ENCODE peak calls at places on chromosomes 7 and 10, in four cellular contexts. One of them, this sample, is unnamed.

GRCh38 chr7:286278-286677 is 3.7 kb upstream of the FOXL3 start:
- DNase-seq in hepatocyte: no peak
- DNase-seq in A549: no peak
- DNase-seq in B cell: no peak
- DNase-seq in this sample: no peak

GRCh38 chr10:129057856-129058663 is 409.0 kb upstream of the MGMT start:
- DNase-seq in hepatocyte: no peak
- DNase-seq in A549: no peak
- DNase-seq in B cell: no peak
- DNase-seq in this sample: no peak

GRCh38 chr7:108568801-108569380 is 615 bp downstream of the THAP5 start:
- DNase-seq in hepatocyte: no peak
- DNase-seq in A549: peak; percentile 6
- DNase-seq in B cell: no peak
- DNase-seq in this sample: no peak

GRCh38 chr7:93663561-93664299 is 89.2 kb upstream of the CALCR start:
- DNase-seq in hepatocyte: no peak
- DNase-seq in A549: no peak
- DNase-seq in B cell: no peak
- DNase-seq in this sample: no peak

GRCh38 chr7:112350596-112350995 is 99.7 kb upstream of the IFRD1 start:
- DNase-seq in hepatocyte: no peak
- DNase-seq in A549: no peak
- DNase-seq in B cell: no peak
- DNase-seq in this sample: no peak

GRCh38 chr10:88473989-88474883 is 108.9 kb downstream of the RNLS start:
- DNase-seq in hepatocyte: no peak
- DNase-seq in A549: no peak
- DNase-seq in B cell: no peak
- DNase-seq in this sample: no peak

GRCh38 chr10:28891058-28891713 is 213.9 kb downstream of the BAMBI start:
- DNase-seq in hepatocyte: no peak
- DNase-seq in A549: no peak
- DNase-seq in B cell: no peak
- DNase-seq in this sample: no peak

GRCh38 chr7:64611717-64612116 is 48.8 kb upstream of the ZNF680 start:
- DNase-seq in hepatocyte: no peak
- DNase-seq in A549: no peak
- DNase-seq in B cell: no peak
- DNase-seq in this sample: no peak

GRCh38 chr10:94627511-94627910 is 56.0 kb upstream of the CYP2C18 start:
- DNase-seq in hepatocyte: no peak
- DNase-seq in A549: no peak
- DNase-seq in B cell: no peak
- DNase-seq in this sample: no peak

GRCh38 chr7:26399309-26399610 is 107.6 kb downstream of the SNX10 start:
- DNase-seq in hepatocyte: peak; percentile 39
- DNase-seq in A549: peak; percentile 34
- DNase-seq in B cell: no peak
- DNase-seq in this sample: no peak
- TF ChIP-seq CTCF in hepatocyte: peak; percentile 24
- TF ChIP-seq CTCF in A549: peak; percentile 28
- TF ChIP-seq CTCF in B cell: no peak
- TF ChIP-seq CTCF in this sample: no peak

DNA sequence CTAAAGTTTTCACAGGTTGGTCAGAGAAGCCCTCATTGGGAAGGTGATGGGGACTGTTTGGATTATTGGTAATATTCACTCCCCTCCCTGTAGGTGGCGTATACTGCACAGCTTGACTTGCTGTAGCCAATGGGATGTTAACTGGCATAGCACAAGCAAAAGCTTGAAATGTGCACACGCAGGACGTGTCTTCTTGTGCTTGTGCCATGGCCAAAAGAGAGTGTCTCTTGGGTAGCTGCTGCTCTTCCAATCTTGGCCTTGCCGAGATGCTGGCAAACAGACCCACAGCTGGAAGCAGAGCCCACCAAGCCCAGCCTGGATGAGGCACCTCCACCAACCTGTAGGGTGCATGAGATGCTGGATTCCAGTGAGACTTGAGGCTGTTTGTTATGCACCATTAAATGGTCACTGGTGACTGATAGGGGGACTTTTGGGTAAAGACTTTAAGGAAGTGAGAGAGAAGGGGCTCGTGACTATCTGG is 266.0 kb downstream of the GRID1 start:
- DNase-seq in hepatocyte: peak; percentile 42
- DNase-seq in A549: peak; percentile 58
- DNase-seq in B cell: no peak
- DNase-seq in this sample: peak; percentile 57
- TF ChIP-seq CTCF in hepatocyte: peak; percentile 37
- TF ChIP-seq CTCF in A549: peak; percentile 36
- TF ChIP-seq CTCF in B cell: peak; percentile 8
- TF ChIP-seq CTCF in this sample: peak; percentile 45

DNA sequence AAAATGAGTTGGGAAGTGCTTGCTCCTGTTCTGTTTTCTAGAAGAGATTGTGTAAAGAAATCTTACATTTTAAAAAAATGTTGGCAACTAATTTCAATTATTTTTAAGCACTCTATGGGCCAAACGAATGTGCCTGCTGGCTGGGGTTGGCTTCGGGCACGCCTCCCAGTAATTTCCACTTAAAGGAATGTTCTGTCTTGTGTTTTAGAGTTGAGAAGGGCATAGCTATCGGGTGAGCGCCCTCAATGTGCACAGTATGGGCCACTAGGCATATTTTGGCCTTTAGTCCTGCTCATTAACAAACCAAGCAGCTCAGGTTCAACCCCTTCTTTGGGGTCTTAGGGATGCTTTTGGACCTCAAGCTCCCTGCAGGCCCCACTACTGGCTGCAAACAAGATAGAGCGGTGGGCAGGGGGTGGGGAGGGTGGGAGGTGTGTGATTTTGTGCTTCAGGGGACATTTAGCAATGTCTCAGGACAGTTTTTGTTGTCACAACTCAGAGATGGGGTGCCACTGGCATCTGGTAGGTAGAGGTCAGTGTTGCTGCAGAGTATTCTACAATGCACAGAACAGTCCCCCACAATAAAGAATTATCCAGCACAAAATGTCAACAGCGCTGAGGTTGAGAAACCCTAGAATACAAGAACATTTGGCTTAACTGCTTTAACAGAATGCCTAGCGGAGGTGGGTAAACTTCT is 40.7 kb downstream of the TACC2 start:
- DNase-seq in hepatocyte: no peak
- DNase-seq in A549: no peak
- DNase-seq in B cell: no peak
- DNase-seq in this sample: no peak
- TF ChIP-seq CTCF in hepatocyte: no peak
- TF ChIP-seq CTCF in A549: peak; percentile 56
- TF ChIP-seq CTCF in B cell: no peak
- TF ChIP-seq CTCF in this sample: no peak

GRCh38 chr10:73871915-73872710 is 2.2 kb downstream of the CAMK2G start:
- DNase-seq in hepatocyte: peak; percentile 58
- DNase-seq in A549: no peak
- DNase-seq in B cell: no peak
- DNase-seq in this sample: no peak
- TF ChIP-seq CTCF in hepatocyte: peak; percentile 21
- TF ChIP-seq CTCF in A549: no peak
- TF ChIP-seq CTCF in B cell: no peak
- TF ChIP-seq CTCF in this sample: no peak

GRCh38 chr7:39410582-39410981 is 155.6 kb upstream of the YAE1 start:
- DNase-seq in hepatocyte: no peak
- DNase-seq in A549: no peak
- DNase-seq in B cell: no peak
- DNase-seq in this sample: no peak

GRCh38 chr7:39415091-39415820 is 150.9 kb upstream of the YAE1 start:
- DNase-seq in hepatocyte: no peak
- DNase-seq in A549: no peak
- DNase-seq in B cell: no peak
- DNase-seq in this sample: no peak

GRCh38 chr7:39414669-39415035 is 151.6 kb upstream of the YAE1 start:
- DNase-seq in hepatocyte: no peak
- DNase-seq in A549: no peak
- DNase-seq in B cell: no peak
- DNase-seq in this sample: no peak

GRCh38 chr7:39416866-39417265 is 149.3 kb upstream of the YAE1 start:
- DNase-seq in hepatocyte: no peak
- DNase-seq in A549: no peak
- DNase-seq in B cell: no peak
- DNase-seq in this sample: no peak

DNA sequence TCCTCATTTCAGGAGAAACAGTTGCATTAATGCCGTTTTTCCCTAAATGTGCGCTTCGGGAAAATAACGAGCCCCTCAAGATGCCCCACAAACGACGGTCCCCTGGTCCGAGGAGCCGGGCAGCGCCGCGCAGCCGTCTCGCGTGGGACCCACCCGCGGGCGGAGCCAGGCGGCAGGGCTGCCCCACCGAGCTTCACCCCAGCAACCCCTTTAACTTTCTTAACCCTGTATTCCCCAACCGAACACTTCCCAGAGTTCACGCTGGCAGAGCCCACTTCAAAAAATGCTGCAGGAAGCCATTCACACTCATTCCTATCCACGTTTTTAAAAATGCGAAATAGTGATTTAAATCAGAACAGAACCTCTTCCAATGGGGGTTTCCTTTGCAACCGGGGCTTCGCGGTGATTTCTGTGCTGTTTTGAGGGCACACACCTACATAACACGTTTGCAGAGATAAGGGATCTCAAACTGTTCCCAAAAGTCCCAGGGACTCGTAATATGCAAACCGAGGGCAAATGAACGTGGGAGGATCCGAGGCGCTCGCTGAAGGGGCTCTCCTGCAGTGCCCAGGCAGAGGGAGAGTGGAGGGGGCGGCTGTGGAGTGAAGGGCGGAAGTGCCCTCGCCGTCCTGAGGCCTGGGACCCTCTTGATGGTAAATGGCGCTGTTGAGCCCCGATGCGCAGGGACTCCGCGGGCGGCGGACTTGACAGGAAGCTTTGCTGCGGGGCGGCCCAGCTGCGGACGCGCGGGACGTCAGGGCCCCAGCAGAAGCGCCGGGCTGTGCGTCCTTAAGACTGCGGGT is 152.1 kb upstream of the YAE1 start:
- DNase-seq in hepatocyte: peak; percentile 72
- DNase-seq in A549: peak; percentile 13
- DNase-seq in B cell: peak; percentile 57
- DNase-seq in this sample: peak; percentile 69
- TF ChIP-seq CTCF in hepatocyte: no peak
- TF ChIP-seq CTCF in A549: no peak
- TF ChIP-seq CTCF in B cell: no peak
- TF ChIP-seq CTCF in this sample: peak; percentile 15

DNA sequence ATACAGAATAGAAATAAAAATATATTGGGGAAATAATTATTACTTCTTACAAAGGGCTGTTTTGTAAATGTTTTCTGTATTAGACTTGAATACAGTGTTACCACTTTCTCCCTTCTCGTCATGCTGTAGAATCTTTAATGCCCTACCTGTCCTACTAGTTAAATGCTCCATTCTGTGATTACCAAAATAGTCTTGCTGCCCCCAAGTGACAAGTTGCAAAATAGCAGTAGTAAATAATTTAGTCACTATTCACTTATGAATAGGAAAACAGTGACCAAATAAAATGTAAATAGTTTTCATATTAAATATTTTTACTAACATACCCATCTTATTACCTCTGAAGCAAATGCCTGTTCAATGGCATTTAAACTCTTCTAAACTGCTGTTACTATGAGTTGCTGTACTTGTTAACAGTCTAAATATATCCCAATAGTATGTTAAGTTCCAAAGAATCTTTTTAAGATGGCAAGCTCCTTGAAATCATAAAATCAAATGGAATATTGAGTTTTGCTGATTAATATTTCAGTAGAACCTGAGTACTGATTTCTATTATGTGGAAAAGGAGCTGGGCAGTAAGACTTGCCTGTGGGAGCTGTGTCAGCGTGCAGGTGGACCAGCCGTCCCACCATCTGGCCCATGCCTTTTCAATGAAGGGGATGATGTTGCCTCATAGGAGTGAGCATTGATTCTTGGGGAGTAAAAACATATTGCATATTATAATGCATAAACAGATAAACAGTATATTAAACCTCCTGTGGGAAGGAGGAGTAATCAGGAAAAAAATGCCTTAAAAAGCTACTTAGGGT is 18.1 kb upstream of the OIT3 start:
- DNase-seq in hepatocyte: peak; percentile 31
- DNase-seq in A549: peak; percentile 31
- DNase-seq in B cell: no peak
- DNase-seq in this sample: peak; percentile 35
- TF ChIP-seq CTCF in hepatocyte: peak; percentile 63
- TF ChIP-seq CTCF in A549: peak; percentile 75
- TF ChIP-seq CTCF in B cell: peak; percentile 36
- TF ChIP-seq CTCF in this sample: peak; percentile 10

DNA sequence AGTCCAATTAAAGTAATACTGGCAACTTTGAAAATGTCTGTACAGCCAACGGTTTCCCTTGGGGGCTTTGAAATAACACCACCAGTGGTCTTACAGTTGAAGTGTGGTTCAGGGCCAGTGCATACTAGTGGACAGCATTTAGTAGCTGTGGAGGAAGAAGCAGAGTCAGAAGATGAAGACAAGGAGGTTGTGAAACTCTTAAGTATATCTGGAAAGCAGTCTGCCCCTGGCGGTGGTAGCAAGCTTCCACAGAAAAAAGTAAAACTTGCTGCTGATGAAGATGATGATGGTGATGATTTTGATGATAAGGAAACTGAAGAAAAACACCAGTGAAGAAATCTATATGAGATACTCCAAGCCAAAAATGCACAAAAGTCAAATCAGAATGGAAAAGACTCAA is 72.2 kb downstream of the ZNF783 start:
- DNase-seq in hepatocyte: no peak
- DNase-seq in A549: no peak
- DNase-seq in B cell: no peak
- DNase-seq in this sample: no peak
- TF ChIP-seq CTCF in hepatocyte: no peak
- TF ChIP-seq CTCF in A549: no peak
- TF ChIP-seq CTCF in B cell: no peak
- TF ChIP-seq CTCF in this sample: no peak